ENCODE peak calls at places on chromosomes 4 and X, in seven cellular contexts. One of them, this sample, is unnamed.

GRCh38 chr4:124409044-124409443 is 303.5 kb downstream of the ANKRD50 start:
- DNase-seq in GM13977: no peak
- DNase-seq in NCI-H345: no peak
- DNase-seq in AML-193: no peak
- DNase-seq in T-cell: no peak
- DNase-seq in choroid plexus epithelial cell: peak
- DNase-seq in memory B cell: no peak
- DNase-seq in this sample: no peak

GRCh38 chrX:148535639-148536038 is 35.2 kb downstream of the AFF2 start:
- DNase-seq in GM13977: no peak
- DNase-seq in NCI-H345: no peak
- DNase-seq in AML-193: no peak
- DNase-seq in memory B cell: no peak
- DNase-seq in T-cell: no peak
- DNase-seq in choroid plexus epithelial cell: no peak
- DNase-seq in this sample: no peak

GRCh38 chr4:13349096-13349495 is 135.0 kb downstream of the RAB28 start:
- DNase-seq in T-cell: no peak
- DNase-seq in memory B cell: no peak
- DNase-seq in GM13977: no peak
- DNase-seq in choroid plexus epithelial cell: peak
- DNase-seq in NCI-H345: no peak
- DNase-seq in AML-193: no peak
- DNase-seq in this sample: no peak

GRCh38 chrX:134186362-134187121 is 50.4 kb upstream of the CCDC160 start:
- DNase-seq in T-cell: peak
- DNase-seq in AML-193: peak
- DNase-seq in GM13977: no peak
- DNase-seq in memory B cell: no peak
- DNase-seq in choroid plexus epithelial cell: no peak
- DNase-seq in NCI-H345: no peak
- DNase-seq in this sample: peak

GRCh38 chrX:109472939-109473713 is 8.8 kb downstream of the GUCY2F start:
- DNase-seq in NCI-H345: no peak
- DNase-seq in AML-193: peak
- DNase-seq in T-cell: no peak
- DNase-seq in GM13977: peak
- DNase-seq in memory B cell: no peak
- DNase-seq in choroid plexus epithelial cell: peak
- DNase-seq in this sample: no peak

GRCh38 chr4:113584407-113585150 is 177.0 kb downstream of the CAMK2D start:
- DNase-seq in AML-193: no peak
- DNase-seq in NCI-H345: no peak
- DNase-seq in choroid plexus epithelial cell: peak
- DNase-seq in GM13977: no peak
- DNase-seq in memory B cell: no peak
- DNase-seq in T-cell: no peak
- DNase-seq in this sample: no peak

GRCh38 chrX:68932611-68933010 is 103.8 kb downstream of the EFNB1 start:
- DNase-seq in GM13977: no peak
- DNase-seq in T-cell: no peak
- DNase-seq in NCI-H345: no peak
- DNase-seq in memory B cell: no peak
- DNase-seq in AML-193: no peak
- DNase-seq in choroid plexus epithelial cell: no peak
- DNase-seq in this sample: no peak

GRCh38 chr4:31918891-31919290 is 1198.7 kb downstream of the PCDH7 start:
- DNase-seq in AML-193: peak
- DNase-seq in choroid plexus epithelial cell: peak
- DNase-seq in memory B cell: no peak
- DNase-seq in NCI-H345: no peak
- DNase-seq in T-cell: no peak
- DNase-seq in GM13977: no peak
- DNase-seq in this sample: no peak

GRCh38 chrX:39497717-39498265 is 600.0 kb downstream of the BCOR start:
- DNase-seq in T-cell: no peak
- DNase-seq in memory B cell: no peak
- DNase-seq in GM13977: no peak
- DNase-seq in NCI-H345: no peak
- DNase-seq in AML-193: no peak
- DNase-seq in choroid plexus epithelial cell: no peak
- DNase-seq in this sample: no peak

GRCh38 chrX:1593286-1594271 is 2.2 kb downstream of the AKAP17A start:
- DNase-seq in AML-193: no peak
- DNase-seq in choroid plexus epithelial cell: peak
- DNase-seq in NCI-H345: no peak
- DNase-seq in GM13977: peak
- DNase-seq in memory B cell: no peak
- DNase-seq in T-cell: no peak
- DNase-seq in this sample: no peak

GRCh38 chr4:186554485-186554884 is 882 bp downstream of the MTNR1A start:
- DNase-seq in choroid plexus epithelial cell: peak
- DNase-seq in memory B cell: no peak
- DNase-seq in NCI-H345: peak
- DNase-seq in T-cell: no peak
- DNase-seq in GM13977: no peak
- DNase-seq in AML-193: no peak
- DNase-seq in this sample: no peak

GRCh38 chr4:2570551-2571222 is 34.2 kb downstream of the FAM193A start:
- DNase-seq in GM13977: peak
- DNase-seq in memory B cell: no peak
- DNase-seq in T-cell: peak
- DNase-seq in AML-193: no peak
- DNase-seq in choroid plexus epithelial cell: no peak
- DNase-seq in NCI-H345: no peak
- DNase-seq in this sample: peak